ENCODE peak calls at places on chromosomes 7 and 10, in seven cellular contexts. One of them, this sample, is unnamed. For H3K4me1, the result is how much of the 10 kb centered on the place peaks cover.

GRCh38 chr7:78055160-78055559 is 256.6 kb downstream of the PHTF2 start:
- DNase-seq in H1: no peak
- DNase-seq in A549: no peak
- DNase-seq in IMR-90: no peak
- DNase-seq in OCI-LY7: no peak
- DNase-seq in psoas muscle: no peak
- DNase-seq in PC-3: no peak
- DNase-seq in this sample: no peak

GRCh38 chr10:98326621-98327027 is 58.6 kb upstream of the LOXL4 start:
- DNase-seq in A549: no peak
- DNase-seq in IMR-90: no peak
- DNase-seq in H1: no peak
- DNase-seq in OCI-LY7: no peak
- DNase-seq in psoas muscle: no peak
- DNase-seq in PC-3: no peak
- DNase-seq in this sample: peak

GRCh38 chr10:24617771-24618396 is 105.8 kb downstream of the ARHGAP21 start:
- DNase-seq in psoas muscle: peak
- DNase-seq in OCI-LY7: peak
- DNase-seq in A549: peak
- DNase-seq in IMR-90: peak
- DNase-seq in H1: peak
- DNase-seq in PC-3: peak
- DNase-seq in this sample: peak

GRCh38 chr10:6204063-6204340 is 1.3 kb downstream of the PFKFB3 start:
- DNase-seq in H1: peak
- DNase-seq in IMR-90: no peak
- DNase-seq in OCI-LY7: peak
- DNase-seq in PC-3: peak
- DNase-seq in psoas muscle: no peak
- DNase-seq in A549: no peak
- DNase-seq in this sample: peak

GRCh38 chr10:71219918-71220688 is 7.7 kb downstream of the UNC5B start:
- DNase-seq in OCI-LY7: no peak
- DNase-seq in A549: no peak
- DNase-seq in psoas muscle: no peak
- DNase-seq in H1: no peak
- DNase-seq in IMR-90: no peak
- DNase-seq in PC-3: no peak
- DNase-seq in this sample: no peak

GRCh38 chr7:151201344-151201743 is 8.9 kb downstream of the H2BK1 start:
- DNase-seq in PC-3: no peak
- DNase-seq in IMR-90: no peak
- DNase-seq in OCI-LY7: no peak
- DNase-seq in psoas muscle: no peak
- DNase-seq in H1: no peak
- DNase-seq in A549: no peak
- DNase-seq in this sample: no peak

GRCh38 chr7:25622716-25623115 is 394.4 kb upstream of the NPVF start:
- DNase-seq in psoas muscle: no peak
- DNase-seq in A549: no peak
- DNase-seq in PC-3: no peak
- DNase-seq in H1: no peak
- DNase-seq in OCI-LY7: no peak
- DNase-seq in IMR-90: no peak
- DNase-seq in this sample: no peak

GRCh38 chr7:16804674-16805439 is at the start of gene AGR2:
- DNase-seq in IMR-90: peak
- DNase-seq in A549: peak
- DNase-seq in psoas muscle: no peak
- DNase-seq in PC-3: peak
- DNase-seq in H1: no peak
- DNase-seq in OCI-LY7: no peak
- DNase-seq in this sample: no peak

GRCh38 chr7:142776206-142776844 is 5.6 kb downstream of the PRSS2 start:
- DNase-seq in A549: no peak
- DNase-seq in OCI-LY7: no peak
- DNase-seq in psoas muscle: no peak
- DNase-seq in IMR-90: peak
- DNase-seq in H1: no peak
- DNase-seq in PC-3: peak
- DNase-seq in this sample: peak

GRCh38 chr7:129690701-129691100 is 79.2 kb downstream of the NRF1 start:
- DNase-seq in PC-3: peak
- DNase-seq in psoas muscle: no peak
- DNase-seq in A549: no peak
- DNase-seq in IMR-90: peak
- DNase-seq in H1: no peak
- DNase-seq in OCI-LY7: no peak
- DNase-seq in this sample: no peak

GRCh38 chr10:27104919-27105318 is 4.6 kb upstream of the ANKRD26 start:
- DNase-seq in A549: no peak
- DNase-seq in IMR-90: no peak
- DNase-seq in H1: no peak
- DNase-seq in PC-3: no peak
- DNase-seq in psoas muscle: no peak
- DNase-seq in OCI-LY7: no peak
- DNase-seq in this sample: no peak

GRCh38 chr7:39565538-39565937 is 666 bp upstream of the YAE1 start:
- DNase-seq in IMR-90: no peak
- DNase-seq in psoas muscle: no peak
- DNase-seq in H1: no peak
- DNase-seq in A549: no peak
- DNase-seq in PC-3: peak
- DNase-seq in OCI-LY7: no peak
- DNase-seq in this sample: no peak

GRCh38 chr7:157018997-157019591 is 8.6 kb upstream of the MNX1 start:
- DNase-seq in OCI-LY7: no peak
- DNase-seq in H1: peak
- DNase-seq in psoas muscle: no peak
- DNase-seq in IMR-90: no peak
- DNase-seq in PC-3: no peak
- DNase-seq in A549: no peak
- DNase-seq in this sample: no peak

GRCh38 chr10:124792998-124793352 is 1.3 kb upstream of the EEF1AKMT2 start:
- DNase-seq in PC-3: no peak
- DNase-seq in A549: no peak
- DNase-seq in H1: no peak
- DNase-seq in psoas muscle: no peak
- DNase-seq in IMR-90: no peak
- DNase-seq in OCI-LY7: no peak
- DNase-seq in this sample: no peak

DNA sequence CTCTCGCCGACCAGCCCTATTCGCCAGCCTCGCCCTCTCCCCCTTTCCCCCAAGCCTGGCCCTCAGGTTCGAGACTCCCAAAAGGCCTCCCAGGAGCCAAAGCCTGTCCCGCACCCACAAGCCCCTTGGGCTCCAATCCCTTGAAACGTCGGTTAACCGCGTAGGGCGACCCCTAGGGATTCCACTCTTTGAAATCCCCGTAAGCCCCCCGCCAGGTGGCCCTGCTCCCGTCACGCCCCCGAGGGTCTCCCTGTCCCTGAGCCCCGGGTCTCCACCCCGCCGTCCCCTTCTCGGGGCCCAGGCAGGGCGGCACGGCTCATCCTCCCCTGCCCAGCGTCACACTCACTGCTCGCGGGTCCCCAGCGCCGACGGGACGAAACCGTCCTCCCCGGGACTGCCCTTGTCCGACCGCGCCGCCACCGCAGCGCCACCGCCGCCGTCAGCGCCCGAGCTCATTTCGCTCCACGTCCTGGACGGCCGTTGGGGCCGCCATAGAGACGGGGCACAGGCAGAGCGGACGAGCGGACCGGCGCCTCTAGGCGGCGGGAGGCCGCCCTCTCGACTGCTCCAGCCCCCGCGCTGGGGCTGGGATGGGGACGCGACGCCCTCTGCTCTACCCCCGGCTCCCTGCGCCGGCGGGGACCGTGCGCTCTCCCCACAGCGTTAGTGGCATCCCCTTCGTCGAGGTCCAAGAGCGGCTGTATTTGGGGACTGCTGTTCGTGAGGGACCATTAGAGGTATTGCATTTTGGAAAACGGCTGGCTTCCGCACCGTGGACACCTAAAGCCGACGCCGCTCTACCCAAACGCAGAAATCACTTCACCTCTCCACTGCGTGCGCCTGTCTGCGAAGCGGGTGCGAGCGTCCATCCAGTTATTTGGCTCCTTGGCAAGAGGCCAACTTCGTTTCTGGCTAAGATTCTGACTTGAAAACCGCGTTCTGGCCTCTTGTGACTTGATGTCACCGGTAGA is at the start of gene EEF1AKMT2:
- DNase-seq in IMR-90: peak
- DNase-seq in PC-3: peak
- DNase-seq in A549: peak
- DNase-seq in OCI-LY7: peak
- DNase-seq in psoas muscle: peak
- DNase-seq in H1: peak
- DNase-seq in this sample: peak
- TF ChIP-seq CTCF in IMR-90: no peak
- TF ChIP-seq CTCF in PC-3: no peak
- TF ChIP-seq CTCF in A549: peak
- TF ChIP-seq CTCF in OCI-LY7: peak
- TF ChIP-seq CTCF in psoas muscle: peak
- TF ChIP-seq CTCF in H1: peak
- TF ChIP-seq CTCF in this sample: peak

DNA sequence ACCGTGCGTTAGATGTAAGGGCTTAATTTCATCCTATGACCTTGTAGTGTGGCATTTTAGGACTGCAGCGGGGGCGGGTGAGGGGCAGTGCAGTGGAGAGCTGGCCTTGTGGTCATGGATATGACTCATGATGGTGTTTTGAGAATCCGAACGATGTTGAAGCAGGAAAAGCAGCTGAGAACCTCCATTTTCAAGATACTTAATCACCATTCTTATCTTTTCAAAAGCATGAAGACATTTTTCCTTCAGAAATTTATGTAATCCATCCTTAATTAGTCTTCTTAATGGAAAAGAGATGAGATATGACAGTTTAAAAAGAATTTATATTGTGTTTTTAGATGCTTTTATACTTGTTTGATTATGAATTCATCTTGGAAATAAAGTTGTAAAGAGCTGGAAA is 9.6 kb downstream of the ATP5F1C start:
- DNase-seq in A549: peak
- DNase-seq in IMR-90: peak
- DNase-seq in psoas muscle: peak
- DNase-seq in H1: no peak
- DNase-seq in OCI-LY7: no peak
- DNase-seq in PC-3: peak
- DNase-seq in this sample: peak
- H3K4me3 ChIP-seq in A549: no peak
- H3K4me3 ChIP-seq in IMR-90: no peak
- H3K4me3 ChIP-seq in psoas muscle: no peak
- H3K4me3 ChIP-seq in H1: no peak
- H3K4me3 ChIP-seq in OCI-LY7: no peak
- H3K4me3 ChIP-seq in PC-3: no peak
- H3K4me3 ChIP-seq in this sample: no peak

GRCh38 chr10:45183174-45183573 is 132.2 kb downstream of the OR13A1 start:
- DNase-seq in psoas muscle: no peak
- DNase-seq in OCI-LY7: no peak
- DNase-seq in PC-3: no peak
- DNase-seq in A549: no peak
- DNase-seq in IMR-90: no peak
- DNase-seq in H1: no peak
- DNase-seq in this sample: no peak

GRCh38 chr10:45181483-45181882 is 133.9 kb downstream of the OR13A1 start:
- DNase-seq in OCI-LY7: no peak
- DNase-seq in psoas muscle: peak
- DNase-seq in H1: no peak
- DNase-seq in PC-3: no peak
- DNase-seq in IMR-90: peak
- DNase-seq in A549: no peak
- DNase-seq in this sample: peak

GRCh38 chr10:45179716-45180115 is 135.7 kb downstream of the OR13A1 start:
- DNase-seq in A549: no peak
- DNase-seq in IMR-90: peak
- DNase-seq in H1: no peak
- DNase-seq in psoas muscle: peak
- DNase-seq in PC-3: no peak
- DNase-seq in OCI-LY7: no peak
- DNase-seq in this sample: no peak

GRCh38 chr10:45180946-45181439 is 134.4 kb downstream of the OR13A1 start:
- DNase-seq in psoas muscle: no peak
- DNase-seq in A549: no peak
- DNase-seq in PC-3: no peak
- DNase-seq in OCI-LY7: no peak
- DNase-seq in IMR-90: no peak
- DNase-seq in H1: no peak
- DNase-seq in this sample: no peak

DNA sequence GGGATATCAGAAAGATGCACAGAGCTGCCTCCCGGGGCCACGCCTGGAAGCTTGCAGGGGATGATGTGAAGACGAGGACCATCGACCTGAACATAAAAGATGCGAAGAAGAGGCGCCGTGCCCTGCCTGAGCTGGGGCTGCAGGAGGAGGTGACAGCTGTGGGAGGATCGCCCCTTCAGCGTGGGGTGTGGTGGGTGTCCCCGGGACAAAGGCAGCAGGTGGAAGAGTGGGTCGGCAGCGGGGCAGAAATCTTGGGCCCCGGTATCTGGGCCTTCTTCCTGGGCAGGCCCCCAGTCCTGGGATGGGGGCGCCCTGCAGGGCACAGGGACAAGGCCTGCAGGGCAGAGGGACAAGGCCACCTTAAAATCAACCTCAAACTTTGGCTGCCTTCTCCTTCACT is 134.9 kb downstream of the OR13A1 start:
- DNase-seq in PC-3: no peak
- DNase-seq in H1: no peak
- DNase-seq in A549: no peak
- DNase-seq in OCI-LY7: no peak
- DNase-seq in psoas muscle: no peak
- DNase-seq in IMR-90: no peak
- DNase-seq in this sample: no peak
- H3K4me1 ChIP-seq in PC-3: under half
- H3K4me1 ChIP-seq in H1: under half
- H3K4me1 ChIP-seq in A549: under half
- H3K4me1 ChIP-seq in OCI-LY7: under half
- H3K4me1 ChIP-seq in psoas muscle: under half
- H3K4me1 ChIP-seq in IMR-90: under half
- H3K4me1 ChIP-seq in this sample: under half

DNA sequence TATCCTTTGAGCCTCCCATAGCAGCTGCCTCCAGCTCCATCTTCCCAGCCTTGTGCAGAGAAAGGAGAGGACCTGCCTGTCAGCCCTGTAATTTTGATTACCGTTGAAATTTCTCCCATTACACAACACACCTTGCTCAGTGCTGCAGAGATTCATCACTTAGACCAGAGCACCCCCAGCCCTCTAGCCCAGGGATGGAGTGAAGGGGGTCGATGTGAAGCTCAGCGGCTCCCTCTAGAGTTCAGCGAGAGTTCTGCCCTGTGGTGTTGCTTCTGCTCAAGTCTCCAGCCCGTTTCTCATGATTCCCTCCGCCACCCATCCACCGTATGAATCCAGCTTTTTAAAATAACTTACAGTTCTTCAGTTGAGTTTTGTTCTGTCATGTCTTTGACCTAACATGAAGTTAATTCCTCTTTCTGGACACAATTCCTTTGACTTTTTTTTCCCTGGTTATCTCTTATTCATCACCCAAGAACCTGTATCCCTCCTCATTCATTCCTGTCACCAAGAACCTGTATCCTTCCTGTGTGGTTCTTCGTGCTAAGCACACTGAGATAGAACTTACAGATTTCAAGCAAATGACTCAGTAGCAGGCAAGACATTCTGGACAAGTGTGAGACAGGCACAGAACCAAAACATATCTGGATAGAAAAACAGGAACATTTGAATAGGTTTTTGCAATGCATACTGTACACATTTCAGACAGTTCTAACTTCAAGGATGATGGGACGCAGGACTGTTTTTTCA is 34.9 kb upstream of the ZNF32 start:
- DNase-seq in OCI-LY7: peak
- DNase-seq in H1: peak
- DNase-seq in A549: peak
- DNase-seq in IMR-90: peak
- DNase-seq in psoas muscle: no peak
- DNase-seq in PC-3: peak
- DNase-seq in this sample: no peak
- TF ChIP-seq CTCF in OCI-LY7: peak
- TF ChIP-seq CTCF in H1: peak
- TF ChIP-seq CTCF in A549: no peak
- TF ChIP-seq CTCF in IMR-90: peak
- TF ChIP-seq CTCF in psoas muscle: peak
- TF ChIP-seq CTCF in PC-3: peak
- TF ChIP-seq CTCF in this sample: peak

This sample was measured in body of pancreas.